ENCODE peak calls at places on chromosomes 11 and 22, in nine cellular contexts. One of them, this sample, is unnamed. For H3K4me1, the result is how much of the 10 kb centered on the place peaks cover.

GRCh38 chr11:14001597-14001996 is 39.1 kb downstream of the SPON1 start:
- DNase-seq in adrenal gland: no peak
- DNase-seq in Peyer's patch: no peak
- DNase-seq in stomach: no peak
- DNase-seq in hepatocyte: no peak
- DNase-seq in A549: no peak
- DNase-seq in heart left ventricle: no peak
- DNase-seq in fibroblast of lung: no peak
- DNase-seq in spleen: no peak
- DNase-seq in this sample: no peak

GRCh38 chr11:101010899-101011298 is 118.7 kb downstream of the PGR start:
- DNase-seq in adrenal gland: no peak
- DNase-seq in Peyer's patch: no peak
- DNase-seq in stomach: no peak
- DNase-seq in hepatocyte: no peak
- DNase-seq in A549: no peak
- DNase-seq in heart left ventricle: no peak
- DNase-seq in fibroblast of lung: no peak
- DNase-seq in spleen: no peak
- DNase-seq in this sample: no peak

GRCh38 chr11:134677338-134677948 is 265.4 kb upstream of the B3GAT1 start:
- DNase-seq in adrenal gland: no peak
- DNase-seq in Peyer's patch: no peak
- DNase-seq in stomach: no peak
- DNase-seq in hepatocyte: no peak
- DNase-seq in A549: no peak
- DNase-seq in heart left ventricle: no peak
- DNase-seq in fibroblast of lung: no peak
- DNase-seq in spleen: peak
- DNase-seq in this sample: no peak

GRCh38 chr11:66326261-66327111 is 9.6 kb upstream of the CD248 start:
- DNase-seq in adrenal gland: no peak
- DNase-seq in Peyer's patch: no peak
- DNase-seq in stomach: no peak
- DNase-seq in hepatocyte: peak
- DNase-seq in A549: no peak
- DNase-seq in heart left ventricle: peak
- DNase-seq in fibroblast of lung: peak
- DNase-seq in spleen: no peak
- DNase-seq in this sample: no peak

GRCh38 chr11:124745270-124745834 is 5.6 kb downstream of the NRGN start:
- DNase-seq in adrenal gland: no peak
- DNase-seq in Peyer's patch: no peak
- DNase-seq in stomach: no peak
- DNase-seq in hepatocyte: no peak
- DNase-seq in A549: no peak
- DNase-seq in heart left ventricle: no peak
- DNase-seq in fibroblast of lung: no peak
- DNase-seq in spleen: peak
- DNase-seq in this sample: no peak

GRCh38 chr22:40965936-40966557 is 14.9 kb downstream of the RBX1 start:
- DNase-seq in adrenal gland: no peak
- DNase-seq in Peyer's patch: peak
- DNase-seq in stomach: no peak
- DNase-seq in hepatocyte: no peak
- DNase-seq in A549: no peak
- DNase-seq in heart left ventricle: no peak
- DNase-seq in fibroblast of lung: no peak
- DNase-seq in spleen: no peak
- DNase-seq in this sample: peak

GRCh38 chr11:124172076-124172475 is 11.1 kb upstream of the OR10D3 start:
- DNase-seq in adrenal gland: no peak
- DNase-seq in Peyer's patch: no peak
- DNase-seq in stomach: no peak
- DNase-seq in hepatocyte: no peak
- DNase-seq in A549: no peak
- DNase-seq in heart left ventricle: no peak
- DNase-seq in fibroblast of lung: no peak
- DNase-seq in spleen: no peak
- DNase-seq in this sample: no peak

GRCh38 chr11:69012092-69013008 is 696 bp downstream of the MRGPRF start:
- DNase-seq in adrenal gland: no peak
- DNase-seq in Peyer's patch: no peak
- DNase-seq in stomach: no peak
- DNase-seq in hepatocyte: no peak
- DNase-seq in A549: no peak
- DNase-seq in heart left ventricle: no peak
- DNase-seq in fibroblast of lung: peak
- DNase-seq in spleen: peak
- DNase-seq in this sample: peak

GRCh38 chr11:44333271-44334218 is 23.6 kb upstream of the ALX4 start:
- DNase-seq in adrenal gland: no peak
- DNase-seq in Peyer's patch: no peak
- DNase-seq in stomach: no peak
- DNase-seq in hepatocyte: peak
- DNase-seq in A549: peak
- DNase-seq in heart left ventricle: no peak
- DNase-seq in fibroblast of lung: no peak
- DNase-seq in spleen: no peak
- DNase-seq in this sample: no peak

GRCh38 chr22:26066534-26066933 is 102.7 kb upstream of the SEZ6L start:
- DNase-seq in adrenal gland: no peak
- DNase-seq in Peyer's patch: no peak
- DNase-seq in stomach: no peak
- DNase-seq in hepatocyte: peak
- DNase-seq in A549: no peak
- DNase-seq in heart left ventricle: no peak
- DNase-seq in fibroblast of lung: no peak
- DNase-seq in spleen: no peak
- DNase-seq in this sample: no peak

GRCh38 chr11:83866655-83867054 is 580.5 kb upstream of the CCDC90B start:
- DNase-seq in adrenal gland: no peak
- DNase-seq in Peyer's patch: no peak
- DNase-seq in stomach: no peak
- DNase-seq in hepatocyte: no peak
- DNase-seq in A549: no peak
- DNase-seq in heart left ventricle: no peak
- DNase-seq in fibroblast of lung: no peak
- DNase-seq in spleen: no peak
- DNase-seq in this sample: no peak

GRCh38 chr11:126452718-126453117 is 97.2 kb downstream of the ST3GAL4 start:
- DNase-seq in adrenal gland: no peak
- DNase-seq in Peyer's patch: no peak
- DNase-seq in stomach: no peak
- DNase-seq in hepatocyte: no peak
- DNase-seq in A549: no peak
- DNase-seq in heart left ventricle: no peak
- DNase-seq in fibroblast of lung: no peak
- DNase-seq in spleen: no peak
- DNase-seq in this sample: no peak

GRCh38 chr22:39278040-39278439 is 33.3 kb upstream of the PDGFB start:
- DNase-seq in adrenal gland: no peak
- DNase-seq in Peyer's patch: no peak
- DNase-seq in stomach: no peak
- DNase-seq in hepatocyte: no peak
- DNase-seq in A549: no peak
- DNase-seq in heart left ventricle: peak
- DNase-seq in fibroblast of lung: peak
- DNase-seq in spleen: no peak
- DNase-seq in this sample: no peak

GRCh38 chr11:107751082-107751481 is 39.2 kb upstream of the SLN start:
- DNase-seq in adrenal gland: no peak
- DNase-seq in Peyer's patch: no peak
- DNase-seq in stomach: no peak
- DNase-seq in hepatocyte: no peak
- DNase-seq in A549: no peak
- DNase-seq in heart left ventricle: no peak
- DNase-seq in fibroblast of lung: no peak
- DNase-seq in spleen: no peak
- DNase-seq in this sample: no peak

GRCh38 chr22:27329471-27329870 is 472.1 kb downstream of the MN1 start:
- DNase-seq in adrenal gland: no peak
- DNase-seq in Peyer's patch: no peak
- DNase-seq in stomach: no peak
- DNase-seq in hepatocyte: no peak
- DNase-seq in A549: no peak
- DNase-seq in heart left ventricle: no peak
- DNase-seq in fibroblast of lung: no peak
- DNase-seq in spleen: no peak
- DNase-seq in this sample: no peak

GRCh38 chr11:102589047-102589459 is 36.1 kb downstream of the MMP20 start:
- DNase-seq in adrenal gland: no peak
- DNase-seq in Peyer's patch: no peak
- DNase-seq in stomach: no peak
- DNase-seq in hepatocyte: no peak
- DNase-seq in A549: no peak
- DNase-seq in heart left ventricle: no peak
- DNase-seq in fibroblast of lung: no peak
- DNase-seq in spleen: no peak
- DNase-seq in this sample: no peak

GRCh38 chr22:29951675-29952413 is 68.9 kb downstream of the MTMR3 start:
- DNase-seq in adrenal gland: no peak
- DNase-seq in Peyer's patch: no peak
- DNase-seq in stomach: no peak
- DNase-seq in hepatocyte: no peak
- DNase-seq in A549: no peak
- DNase-seq in heart left ventricle: no peak
- DNase-seq in fibroblast of lung: no peak
- DNase-seq in spleen: no peak
- DNase-seq in this sample: no peak

GRCh38 chr11:119918356-119918755 is 189.4 kb upstream of the NECTIN1 start:
- DNase-seq in adrenal gland: no peak
- DNase-seq in Peyer's patch: no peak
- DNase-seq in stomach: no peak
- DNase-seq in hepatocyte: no peak
- DNase-seq in A549: no peak
- DNase-seq in heart left ventricle: no peak
- DNase-seq in fibroblast of lung: no peak
- DNase-seq in spleen: peak
- DNase-seq in this sample: no peak

GRCh38 chr11:114173836-114174235 is 114.3 kb downstream of the ZBTB16 start:
- DNase-seq in adrenal gland: no peak
- DNase-seq in Peyer's patch: no peak
- DNase-seq in stomach: no peak
- DNase-seq in hepatocyte: no peak
- DNase-seq in A549: no peak
- DNase-seq in heart left ventricle: no peak
- DNase-seq in fibroblast of lung: no peak
- DNase-seq in spleen: no peak
- DNase-seq in this sample: no peak
- H3K4me1 ChIP-seq in adrenal gland: half or more
- H3K4me1 ChIP-seq in Peyer's patch: half or more
- H3K4me1 ChIP-seq in stomach: half or more
- H3K4me1 ChIP-seq in hepatocyte: half or more
- H3K4me1 ChIP-seq in A549: under half
- H3K4me1 ChIP-seq in heart left ventricle: half or more
- H3K4me1 ChIP-seq in fibroblast of lung: under half
- H3K4me1 ChIP-seq in spleen: half or more
- H3K4me1 ChIP-seq in this sample: half or more

DNA sequence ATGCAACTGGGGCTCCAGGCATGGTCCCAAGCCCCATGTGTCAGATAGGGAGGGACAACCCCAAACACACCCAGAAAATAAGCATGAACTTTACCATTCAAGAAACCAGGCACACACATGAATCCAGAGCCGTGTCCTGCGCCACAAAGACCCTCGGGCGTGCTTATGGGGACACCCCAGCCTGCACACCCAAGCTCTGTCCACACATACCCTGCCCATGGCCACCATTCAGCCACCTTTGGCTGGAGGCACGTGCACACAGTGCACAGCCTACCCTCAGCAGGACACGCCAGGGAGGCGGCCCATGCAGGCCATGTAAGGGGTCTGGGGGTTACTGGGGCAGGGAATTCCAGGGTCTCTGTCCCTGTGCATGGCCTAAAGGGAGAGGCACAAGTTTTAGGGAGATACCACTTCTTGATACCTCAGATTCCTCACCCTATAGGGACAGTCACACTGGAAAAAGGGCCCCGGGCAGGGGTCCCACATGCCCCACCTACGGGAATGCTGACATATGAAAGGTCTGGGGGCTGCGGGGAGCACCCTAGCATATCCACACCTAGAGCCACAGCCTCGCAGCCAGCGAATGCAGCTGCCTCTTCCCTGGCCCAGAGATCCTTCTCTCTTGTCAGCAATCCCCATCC is 20.6 kb downstream of the PACSIN2 start:
- DNase-seq in adrenal gland: no peak
- DNase-seq in Peyer's patch: no peak
- DNase-seq in stomach: peak
- DNase-seq in hepatocyte: no peak
- DNase-seq in A549: no peak
- DNase-seq in heart left ventricle: no peak
- DNase-seq in fibroblast of lung: no peak
- DNase-seq in spleen: no peak
- DNase-seq in this sample: no peak
- H3K4me3 ChIP-seq in adrenal gland: no peak
- H3K4me3 ChIP-seq in Peyer's patch: peak
- H3K4me3 ChIP-seq in stomach: peak
- H3K4me3 ChIP-seq in hepatocyte: no peak
- H3K4me3 ChIP-seq in A549: peak
- H3K4me3 ChIP-seq in heart left ventricle: peak
- H3K4me3 ChIP-seq in fibroblast of lung: peak
- H3K4me3 ChIP-seq in spleen: no peak
- H3K4me3 ChIP-seq in this sample: peak

GRCh38 chr11:11786771-11787170 is 55.0 kb upstream of the USP47 start:
- DNase-seq in adrenal gland: no peak
- DNase-seq in Peyer's patch: no peak
- DNase-seq in stomach: no peak
- DNase-seq in hepatocyte: peak
- DNase-seq in A549: peak
- DNase-seq in heart left ventricle: no peak
- DNase-seq in fibroblast of lung: peak
- DNase-seq in spleen: no peak
- DNase-seq in this sample: no peak
- TF ChIP-seq CTCF in adrenal gland: peak
- TF ChIP-seq CTCF in Peyer's patch: no peak
- TF ChIP-seq CTCF in stomach: peak
- TF ChIP-seq CTCF in hepatocyte: peak
- TF ChIP-seq CTCF in A549: peak
- TF ChIP-seq CTCF in heart left ventricle: peak
- TF ChIP-seq CTCF in fibroblast of lung: peak
- TF ChIP-seq CTCF in spleen: peak
- TF ChIP-seq CTCF in this sample: peak

GRCh38 chr11:62556872-62557631 is 10.4 kb upstream of the AHNAK start:
- DNase-seq in adrenal gland: no peak
- DNase-seq in Peyer's patch: peak
- DNase-seq in stomach: no peak
- DNase-seq in hepatocyte: no peak
- DNase-seq in A549: no peak
- DNase-seq in heart left ventricle: no peak
- DNase-seq in fibroblast of lung: no peak
- DNase-seq in spleen: no peak
- DNase-seq in this sample: no peak
- H3K4me1 ChIP-seq in adrenal gland: under half
- H3K4me1 ChIP-seq in Peyer's patch: half or more
- H3K4me1 ChIP-seq in stomach: half or more
- H3K4me1 ChIP-seq in hepatocyte: half or more
- H3K4me1 ChIP-seq in A549: half or more
- H3K4me1 ChIP-seq in heart left ventricle: half or more
- H3K4me1 ChIP-seq in fibroblast of lung: half or more
- H3K4me1 ChIP-seq in spleen: half or more
- H3K4me1 ChIP-seq in this sample: half or more

This sample was measured in lower lobe of right lung.